ENCODE peak calls at places on chromosomes 2 and 18, in seven cellular contexts. One of them, this sample, is unnamed.

GRCh38 chr2:37585982-37586621 is 85.3 kb downstream of the CDC42EP3 start:
- DNase-seq in GM23338: no peak
- DNase-seq in psoas muscle: peak; percentile 68
- DNase-seq in fibroblast of lung: peak; percentile 86
- DNase-seq in MG63: peak; percentile 91
- DNase-seq in CD4-positive, alpha-beta T cell: peak; percentile 60
- DNase-seq in sigmoid colon: peak; percentile 80
- DNase-seq in this sample: peak; percentile 82

GRCh38 chr18:35132284-35132910 is 91.2 kb downstream of the MAPRE2 start:
- DNase-seq in GM23338: no peak
- DNase-seq in sigmoid colon: no peak
- DNase-seq in CD4-positive, alpha-beta T cell: no peak
- DNase-seq in MG63: no peak
- DNase-seq in fibroblast of lung: no peak
- DNase-seq in psoas muscle: no peak
- DNase-seq in this sample: no peak

GRCh38 chr2:232485757-232486557 is 1.7 kb downstream of the ECEL1 start:
- DNase-seq in MG63: no peak
- DNase-seq in psoas muscle: peak; percentile 46
- DNase-seq in CD4-positive, alpha-beta T cell: no peak
- DNase-seq in sigmoid colon: peak; percentile 30
- DNase-seq in fibroblast of lung: no peak
- DNase-seq in GM23338: peak; percentile 55
- DNase-seq in this sample: no peak

GRCh38 chr2:25279091-25279651 is 62.6 kb downstream of the DNMT3A start:
- DNase-seq in sigmoid colon: peak; percentile 89
- DNase-seq in CD4-positive, alpha-beta T cell: no peak
- DNase-seq in MG63: peak; percentile 68
- DNase-seq in fibroblast of lung: peak; percentile 37
- DNase-seq in GM23338: no peak
- DNase-seq in psoas muscle: peak; percentile 82
- DNase-seq in this sample: no peak

GRCh38 chr18:48622911-48623431 is 84.1 kb downstream of the CTIF start:
- DNase-seq in psoas muscle: no peak
- DNase-seq in CD4-positive, alpha-beta T cell: no peak
- DNase-seq in sigmoid colon: no peak
- DNase-seq in MG63: peak; percentile 48
- DNase-seq in GM23338: peak; percentile 69
- DNase-seq in fibroblast of lung: no peak
- DNase-seq in this sample: peak; percentile 68

GRCh38 chr2:230423851-230424458 is 8.0 kb downstream of the SP100 start:
- DNase-seq in sigmoid colon: no peak
- DNase-seq in fibroblast of lung: no peak
- DNase-seq in MG63: no peak
- DNase-seq in psoas muscle: no peak
- DNase-seq in GM23338: no peak
- DNase-seq in CD4-positive, alpha-beta T cell: no peak
- DNase-seq in this sample: peak; percentile 52

GRCh38 chr2:108870069-108870644 is 83.6 kb downstream of the CCDC138 start:
- DNase-seq in psoas muscle: no peak
- DNase-seq in GM23338: no peak
- DNase-seq in MG63: no peak
- DNase-seq in sigmoid colon: no peak
- DNase-seq in CD4-positive, alpha-beta T cell: no peak
- DNase-seq in fibroblast of lung: no peak
- DNase-seq in this sample: no peak

GRCh38 chr18:43587538-43588153 is 310.4 kb upstream of the SYT4 start:
- DNase-seq in GM23338: peak; percentile 55
- DNase-seq in CD4-positive, alpha-beta T cell: no peak
- DNase-seq in fibroblast of lung: peak; percentile 64
- DNase-seq in sigmoid colon: no peak
- DNase-seq in psoas muscle: no peak
- DNase-seq in MG63: no peak
- DNase-seq in this sample: peak; percentile 73

GRCh38 chr18:12500986-12501385 is 93.3 kb downstream of the PRELID3A start:
- DNase-seq in sigmoid colon: no peak
- DNase-seq in psoas muscle: no peak
- DNase-seq in CD4-positive, alpha-beta T cell: no peak
- DNase-seq in GM23338: no peak
- DNase-seq in fibroblast of lung: no peak
- DNase-seq in MG63: no peak
- DNase-seq in this sample: no peak

GRCh38 chr2:120376679-120377640 is 31.0 kb downstream of the INHBB start:
- DNase-seq in fibroblast of lung: no peak
- DNase-seq in psoas muscle: peak; percentile 36
- DNase-seq in CD4-positive, alpha-beta T cell: no peak
- DNase-seq in MG63: no peak
- DNase-seq in GM23338: no peak
- DNase-seq in sigmoid colon: no peak
- DNase-seq in this sample: no peak

GRCh38 chr2:10016001-10016801 is 27.1 kb upstream of the KLF11 start:
- DNase-seq in MG63: no peak
- DNase-seq in GM23338: no peak
- DNase-seq in sigmoid colon: peak; percentile 53
- DNase-seq in fibroblast of lung: no peak
- DNase-seq in CD4-positive, alpha-beta T cell: no peak
- DNase-seq in psoas muscle: no peak
- DNase-seq in this sample: no peak

GRCh38 chr2:118014492-118014824 is 588 bp upstream of the CCDC93 start:
- DNase-seq in MG63: no peak
- DNase-seq in CD4-positive, alpha-beta T cell: peak; percentile 2
- DNase-seq in psoas muscle: no peak
- DNase-seq in GM23338: peak; percentile 22
- DNase-seq in fibroblast of lung: no peak
- DNase-seq in sigmoid colon: no peak
- DNase-seq in this sample: no peak

GRCh38 chr18:70490008-70490933 is 201.4 kb downstream of the SOCS6 start:
- DNase-seq in MG63: peak; percentile 26
- DNase-seq in psoas muscle: no peak
- DNase-seq in GM23338: peak; percentile 76
- DNase-seq in CD4-positive, alpha-beta T cell: peak; percentile 19
- DNase-seq in fibroblast of lung: peak; percentile 69
- DNase-seq in sigmoid colon: no peak
- DNase-seq in this sample: peak; percentile 81

GRCh38 chr2:9102861-9103662 is 99.6 kb upstream of the MBOAT2 start:
- DNase-seq in MG63: no peak
- DNase-seq in GM23338: peak; percentile 74
- DNase-seq in sigmoid colon: no peak
- DNase-seq in fibroblast of lung: peak; percentile 55
- DNase-seq in CD4-positive, alpha-beta T cell: no peak
- DNase-seq in psoas muscle: no peak
- DNase-seq in this sample: no peak

GRCh38 chr2:161223139-161223732 is 63.0 kb downstream of the TANK start:
- DNase-seq in CD4-positive, alpha-beta T cell: no peak
- DNase-seq in fibroblast of lung: peak; percentile 71
- DNase-seq in sigmoid colon: no peak
- DNase-seq in GM23338: peak; percentile 61
- DNase-seq in MG63: no peak
- DNase-seq in psoas muscle: no peak
- DNase-seq in this sample: peak; percentile 86

GRCh38 chr2:2846379-2847130 is 515.5 kb upstream of the MYT1L start:
- DNase-seq in MG63: peak; percentile 9
- DNase-seq in CD4-positive, alpha-beta T cell: no peak
- DNase-seq in sigmoid colon: peak; percentile 76
- DNase-seq in fibroblast of lung: no peak
- DNase-seq in psoas muscle: peak; percentile 86
- DNase-seq in GM23338: no peak
- DNase-seq in this sample: no peak

GRCh38 chr18:57624988-57625387 is 3.4 kb upstream of the NARS1 start:
- DNase-seq in CD4-positive, alpha-beta T cell: no peak
- DNase-seq in GM23338: no peak
- DNase-seq in psoas muscle: no peak
- DNase-seq in fibroblast of lung: peak; percentile 22
- DNase-seq in sigmoid colon: no peak
- DNase-seq in MG63: peak; percentile 39
- DNase-seq in this sample: no peak

GRCh38 chr2:97675714-97676113 is 6.2 kb downstream of the C2orf92 start:
- DNase-seq in psoas muscle: no peak
- DNase-seq in MG63: no peak
- DNase-seq in fibroblast of lung: no peak
- DNase-seq in GM23338: no peak
- DNase-seq in CD4-positive, alpha-beta T cell: no peak
- DNase-seq in sigmoid colon: no peak
- DNase-seq in this sample: no peak

GRCh38 chr2:85963068-85963467 is 74.3 kb upstream of the ST3GAL5 start:
- DNase-seq in GM23338: no peak
- DNase-seq in fibroblast of lung: no peak
- DNase-seq in sigmoid colon: no peak
- DNase-seq in psoas muscle: no peak
- DNase-seq in CD4-positive, alpha-beta T cell: no peak
- DNase-seq in MG63: no peak
- DNase-seq in this sample: no peak

GRCh38 chr2:202290316-202290715 is 24.8 kb downstream of the NOP58 start:
- DNase-seq in psoas muscle: no peak
- DNase-seq in CD4-positive, alpha-beta T cell: no peak
- DNase-seq in sigmoid colon: no peak
- DNase-seq in GM23338: no peak
- DNase-seq in MG63: no peak
- DNase-seq in fibroblast of lung: no peak
- DNase-seq in this sample: peak; percentile 31

GRCh38 chr18:6712401-6712800 is 17.1 kb upstream of the ARHGAP28 start:
- DNase-seq in sigmoid colon: no peak
- DNase-seq in CD4-positive, alpha-beta T cell: no peak
- DNase-seq in fibroblast of lung: no peak
- DNase-seq in GM23338: peak; percentile 39
- DNase-seq in MG63: no peak
- DNase-seq in psoas muscle: no peak
- DNase-seq in this sample: no peak

GRCh38 chr2:44802409-44803099 is 138.9 kb upstream of the SIX3 start:
- DNase-seq in CD4-positive, alpha-beta T cell: no peak
- DNase-seq in fibroblast of lung: no peak
- DNase-seq in GM23338: peak; percentile 97
- DNase-seq in psoas muscle: no peak
- DNase-seq in sigmoid colon: no peak
- DNase-seq in MG63: no peak
- DNase-seq in this sample: no peak

GRCh38 chr2:44801676-44802408 is 139.7 kb upstream of the SIX3 start:
- DNase-seq in MG63: no peak
- DNase-seq in sigmoid colon: no peak
- DNase-seq in CD4-positive, alpha-beta T cell: no peak
- DNase-seq in GM23338: peak; percentile 58
- DNase-seq in psoas muscle: no peak
- DNase-seq in fibroblast of lung: peak; percentile 14
- DNase-seq in this sample: no peak

GRCh38 chr2:44804406-44805235 is 136.9 kb upstream of the SIX3 start:
- DNase-seq in psoas muscle: no peak
- DNase-seq in fibroblast of lung: no peak
- DNase-seq in GM23338: peak; percentile 69
- DNase-seq in CD4-positive, alpha-beta T cell: no peak
- DNase-seq in MG63: no peak
- DNase-seq in sigmoid colon: no peak
- DNase-seq in this sample: no peak

GRCh38 chr2:44801289-44801675 is 140.2 kb upstream of the SIX3 start:
- DNase-seq in CD4-positive, alpha-beta T cell: no peak
- DNase-seq in sigmoid colon: no peak
- DNase-seq in MG63: no peak
- DNase-seq in GM23338: peak; percentile 87
- DNase-seq in psoas muscle: no peak
- DNase-seq in fibroblast of lung: no peak
- DNase-seq in this sample: no peak

GRCh38 chr2:44803100-44803424 is 138.4 kb upstream of the SIX3 start:
- DNase-seq in psoas muscle: no peak
- DNase-seq in GM23338: no peak
- DNase-seq in sigmoid colon: no peak
- DNase-seq in fibroblast of lung: no peak
- DNase-seq in MG63: no peak
- DNase-seq in CD4-positive, alpha-beta T cell: no peak
- DNase-seq in this sample: no peak
- H3K27me3 ChIP-seq in psoas muscle: peaks cover 9% of the 10 kb centered on the region
- H3K27me3 ChIP-seq in GM23338: peaks cover 75% of the 10 kb centered on the region
- H3K27me3 ChIP-seq in sigmoid colon: peaks cover 100% of the 10 kb centered on the region
- H3K27me3 ChIP-seq in fibroblast of lung: peaks cover 72% of the 10 kb centered on the region
- H3K27me3 ChIP-seq in MG63: peaks cover 30% of the 10 kb centered on the region
- H3K27me3 ChIP-seq in CD4-positive, alpha-beta T cell: peaks cover 96% of the 10 kb centered on the region
- H3K27me3 ChIP-seq in this sample: peaks cover 96% of the 10 kb centered on the region

GRCh38 chr2:218152172-218152571 is 14.6 kb downstream of the CXCR1 start:
- DNase-seq in fibroblast of lung: no peak
- DNase-seq in sigmoid colon: no peak
- DNase-seq in psoas muscle: no peak
- DNase-seq in MG63: no peak
- DNase-seq in GM23338: no peak
- DNase-seq in CD4-positive, alpha-beta T cell: no peak
- DNase-seq in this sample: no peak

GRCh38 chr2:218149098-218149497 is 17.7 kb downstream of the CXCR1 start:
- DNase-seq in GM23338: no peak
- DNase-seq in MG63: no peak
- DNase-seq in fibroblast of lung: no peak
- DNase-seq in sigmoid colon: no peak
- DNase-seq in psoas muscle: no peak
- DNase-seq in CD4-positive, alpha-beta T cell: no peak
- DNase-seq in this sample: no peak

GRCh38 chr2:218146056-218146455 is 20.2 kb downstream of the CXCR2 start:
- DNase-seq in GM23338: no peak
- DNase-seq in psoas muscle: no peak
- DNase-seq in CD4-positive, alpha-beta T cell: no peak
- DNase-seq in MG63: no peak
- DNase-seq in sigmoid colon: no peak
- DNase-seq in fibroblast of lung: peak; percentile 28
- DNase-seq in this sample: no peak

GRCh38 chr2:218152777-218153176 is 14.0 kb downstream of the CXCR1 start:
- DNase-seq in sigmoid colon: no peak
- DNase-seq in psoas muscle: no peak
- DNase-seq in MG63: no peak
- DNase-seq in fibroblast of lung: no peak
- DNase-seq in GM23338: no peak
- DNase-seq in CD4-positive, alpha-beta T cell: no peak
- DNase-seq in this sample: no peak

GRCh38 chr2:218149865-218150264 is 16.9 kb downstream of the CXCR1 start:
- DNase-seq in sigmoid colon: no peak
- DNase-seq in fibroblast of lung: no peak
- DNase-seq in MG63: no peak
- DNase-seq in GM23338: no peak
- DNase-seq in CD4-positive, alpha-beta T cell: no peak
- DNase-seq in psoas muscle: no peak
- DNase-seq in this sample: no peak
- H3K27me3 ChIP-seq in sigmoid colon: no peaks in the 10 kb centered on the region
- H3K27me3 ChIP-seq in fibroblast of lung: peaks cover 9% of the 10 kb centered on the region
- H3K27me3 ChIP-seq in MG63: peaks cover 6% of the 10 kb centered on the region
- H3K27me3 ChIP-seq in GM23338: no peaks in the 10 kb centered on the region
- H3K27me3 ChIP-seq in CD4-positive, alpha-beta T cell: no peaks in the 10 kb centered on the region
- H3K27me3 ChIP-seq in psoas muscle: no peaks in the 10 kb centered on the region
- H3K27me3 ChIP-seq in this sample: peaks cover 57% of the 10 kb centered on the region

DNA sequence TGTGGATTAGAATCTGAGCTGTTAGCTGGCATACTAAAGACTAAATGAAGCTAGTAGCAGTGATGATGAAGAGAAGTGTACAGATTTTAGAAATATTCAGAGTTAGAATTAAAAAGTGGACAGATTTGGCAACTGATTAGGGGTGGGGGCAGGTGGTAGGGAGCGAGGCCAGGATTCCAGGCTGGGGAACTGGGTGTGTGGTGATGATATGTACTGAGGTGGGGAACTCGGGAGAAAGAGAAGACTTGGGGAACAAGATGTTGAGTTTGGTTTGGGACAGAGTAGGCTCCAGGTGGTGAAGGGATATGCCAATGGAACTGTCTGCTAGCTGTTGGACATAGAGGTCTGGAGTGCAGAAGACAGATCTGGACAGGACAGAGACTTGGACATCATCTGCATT is 9.2 kb upstream of the CYP26B1 start:
- DNase-seq in fibroblast of lung: no peak
- DNase-seq in CD4-positive, alpha-beta T cell: no peak
- DNase-seq in GM23338: no peak
- DNase-seq in MG63: no peak
- DNase-seq in sigmoid colon: no peak
- DNase-seq in psoas muscle: no peak
- DNase-seq in this sample: no peak
- H3K27me3 ChIP-seq in fibroblast of lung: peaks cover 27% of the 10 kb centered on the region
- H3K27me3 ChIP-seq in CD4-positive, alpha-beta T cell: peaks cover 19% of the 10 kb centered on the region
- H3K27me3 ChIP-seq in GM23338: peaks cover 11% of the 10 kb centered on the region
- H3K27me3 ChIP-seq in MG63: no peaks in the 10 kb centered on the region
- H3K27me3 ChIP-seq in sigmoid colon: peaks cover 38% of the 10 kb centered on the region
- H3K27me3 ChIP-seq in psoas muscle: no peaks in the 10 kb centered on the region
- H3K27me3 ChIP-seq in this sample: peaks cover 39% of the 10 kb centered on the region

GRCh38 chr2:73285162-73285739 is 973 bp upstream of the FBXO41 start:
- DNase-seq in fibroblast of lung: no peak
- DNase-seq in CD4-positive, alpha-beta T cell: no peak
- DNase-seq in GM23338: no peak
- DNase-seq in psoas muscle: no peak
- DNase-seq in MG63: no peak
- DNase-seq in sigmoid colon: no peak
- DNase-seq in this sample: no peak
- H3K27me3 ChIP-seq in fibroblast of lung: peaks cover 30% of the 10 kb centered on the region
- H3K27me3 ChIP-seq in CD4-positive, alpha-beta T cell: peaks cover under 1% of the 10 kb centered on the region
- H3K27me3 ChIP-seq in GM23338: peaks cover 55% of the 10 kb centered on the region
- H3K27me3 ChIP-seq in psoas muscle: no peaks in the 10 kb centered on the region
- H3K27me3 ChIP-seq in MG63: peaks cover 13% of the 10 kb centered on the region
- H3K27me3 ChIP-seq in sigmoid colon: peaks cover 61% of the 10 kb centered on the region
- H3K27me3 ChIP-seq in this sample: peaks cover 41% of the 10 kb centered on the region